ENCODE peak calls at places on chromosomes 2 and 18, in eight cellular contexts. One of them, this sample, is unnamed.

GRCh38 chr2:173953047-173953424 is 12.1 kb downstream of the SP3 start:
- DNase-seq in endodermal cell: no peak
- DNase-seq in GM12865: no peak
- DNase-seq in fibroblast of pulmonary artery: no peak
- DNase-seq in neural progenitor cell: no peak
- DNase-seq in K562: no peak
- DNase-seq in HCT116: no peak
- DNase-seq in HFF-Myc: no peak
- DNase-seq in this sample: no peak

GRCh38 chr2:190334479-190335224 is 8.7 kb upstream of the INPP1 start:
- DNase-seq in endodermal cell: no peak
- DNase-seq in GM12865: no peak
- DNase-seq in fibroblast of pulmonary artery: peak; percentile 40
- DNase-seq in neural progenitor cell: no peak
- DNase-seq in K562: peak; percentile 16
- DNase-seq in HCT116: no peak
- DNase-seq in HFF-Myc: no peak
- DNase-seq in this sample: no peak

GRCh38 chr2:188318161-188318749 is 26.6 kb downstream of the GULP1 start:
- DNase-seq in endodermal cell: no peak
- DNase-seq in GM12865: no peak
- DNase-seq in fibroblast of pulmonary artery: no peak
- DNase-seq in neural progenitor cell: no peak
- DNase-seq in K562: no peak
- DNase-seq in HCT116: no peak
- DNase-seq in HFF-Myc: no peak
- DNase-seq in this sample: no peak

GRCh38 chr2:186605041-186605440 is 15.2 kb downstream of the ITGAV start:
- DNase-seq in endodermal cell: no peak
- DNase-seq in GM12865: no peak
- DNase-seq in fibroblast of pulmonary artery: no peak
- DNase-seq in neural progenitor cell: peak; percentile 35
- DNase-seq in K562: no peak
- DNase-seq in HCT116: no peak
- DNase-seq in HFF-Myc: no peak
- DNase-seq in this sample: no peak

GRCh38 chr2:95287806-95288205 is 9.3 kb upstream of the KCNIP3 start:
- DNase-seq in endodermal cell: no peak
- DNase-seq in GM12865: no peak
- DNase-seq in fibroblast of pulmonary artery: no peak
- DNase-seq in neural progenitor cell: no peak
- DNase-seq in K562: no peak
- DNase-seq in HCT116: no peak
- DNase-seq in HFF-Myc: no peak
- DNase-seq in this sample: no peak

GRCh38 chr2:212991120-212991519 is 160.3 kb downstream of the IKZF2 start:
- DNase-seq in endodermal cell: no peak
- DNase-seq in GM12865: peak; percentile 51
- DNase-seq in fibroblast of pulmonary artery: no peak
- DNase-seq in neural progenitor cell: no peak
- DNase-seq in K562: no peak
- DNase-seq in HCT116: no peak
- DNase-seq in HFF-Myc: no peak
- DNase-seq in this sample: no peak

GRCh38 chr2:43950383-43951008 is 45.3 kb downstream of the LRPPRC start:
- DNase-seq in endodermal cell: no peak
- DNase-seq in GM12865: peak; percentile 54
- DNase-seq in fibroblast of pulmonary artery: peak; percentile 61
- DNase-seq in neural progenitor cell: peak; percentile 17
- DNase-seq in K562: no peak
- DNase-seq in HCT116: peak; percentile 35
- DNase-seq in HFF-Myc: peak; percentile 6
- DNase-seq in this sample: no peak

GRCh38 chr2:191202881-191203397 is 42.3 kb upstream of the MYO1B start:
- DNase-seq in endodermal cell: no peak
- DNase-seq in GM12865: peak; percentile 25
- DNase-seq in fibroblast of pulmonary artery: peak; percentile 90
- DNase-seq in neural progenitor cell: no peak
- DNase-seq in K562: no peak
- DNase-seq in HCT116: no peak
- DNase-seq in HFF-Myc: no peak
- DNase-seq in this sample: no peak

GRCh38 chr2:16622399-16622968 is 43.1 kb downstream of the CYRIA start:
- DNase-seq in endodermal cell: no peak
- DNase-seq in GM12865: no peak
- DNase-seq in fibroblast of pulmonary artery: peak; percentile 51
- DNase-seq in neural progenitor cell: no peak
- DNase-seq in K562: no peak
- DNase-seq in HCT116: no peak
- DNase-seq in HFF-Myc: no peak
- DNase-seq in this sample: no peak

GRCh38 chr2:64697286-64698023 is 43.7 kb upstream of the SERTAD2 start:
- DNase-seq in endodermal cell: no peak
- DNase-seq in GM12865: no peak
- DNase-seq in fibroblast of pulmonary artery: peak; percentile 28
- DNase-seq in neural progenitor cell: no peak
- DNase-seq in K562: no peak
- DNase-seq in HCT116: no peak
- DNase-seq in HFF-Myc: no peak
- DNase-seq in this sample: no peak

GRCh38 chr2:175167076-175167791 is 769 bp downstream of the ATF2 start:
- DNase-seq in endodermal cell: peak; percentile 70
- DNase-seq in GM12865: peak; percentile 19
- DNase-seq in fibroblast of pulmonary artery: peak; percentile 52
- DNase-seq in neural progenitor cell: no peak
- DNase-seq in K562: peak; percentile 44
- DNase-seq in HCT116: no peak
- DNase-seq in HFF-Myc: no peak
- DNase-seq in this sample: no peak

GRCh38 chr2:30178618-30179404 is 32.0 kb downstream of the YPEL5 start:
- DNase-seq in endodermal cell: no peak
- DNase-seq in GM12865: no peak
- DNase-seq in fibroblast of pulmonary artery: peak; percentile 62
- DNase-seq in neural progenitor cell: no peak
- DNase-seq in K562: peak; percentile 52
- DNase-seq in HCT116: no peak
- DNase-seq in HFF-Myc: no peak
- DNase-seq in this sample: no peak

GRCh38 chr2:235024191-235024611 is 72.4 kb downstream of the SH3BP4 start:
- DNase-seq in endodermal cell: no peak
- DNase-seq in GM12865: no peak
- DNase-seq in fibroblast of pulmonary artery: no peak
- DNase-seq in neural progenitor cell: peak; percentile 16
- DNase-seq in K562: no peak
- DNase-seq in HCT116: no peak
- DNase-seq in HFF-Myc: no peak
- DNase-seq in this sample: no peak

GRCh38 chr2:215950009-215950408 is 63.3 kb downstream of the MREG start:
- DNase-seq in endodermal cell: no peak
- DNase-seq in GM12865: peak; percentile 69
- DNase-seq in fibroblast of pulmonary artery: peak; percentile 64
- DNase-seq in neural progenitor cell: peak; percentile 51
- DNase-seq in K562: peak; percentile 25
- DNase-seq in HCT116: peak; percentile 36
- DNase-seq in HFF-Myc: peak; percentile 40
- DNase-seq in this sample: no peak

GRCh38 chr18:45046226-45046625 is 365.5 kb downstream of the SETBP1 start:
- DNase-seq in endodermal cell: no peak
- DNase-seq in GM12865: no peak
- DNase-seq in fibroblast of pulmonary artery: no peak
- DNase-seq in neural progenitor cell: no peak
- DNase-seq in K562: no peak
- DNase-seq in HCT116: no peak
- DNase-seq in HFF-Myc: no peak
- DNase-seq in this sample: no peak

GRCh38 chr2:190551928-190552327 is 17.4 kb upstream of the NEMP2 start:
- DNase-seq in endodermal cell: no peak
- DNase-seq in GM12865: peak; percentile 64
- DNase-seq in fibroblast of pulmonary artery: peak; percentile 55
- DNase-seq in neural progenitor cell: no peak
- DNase-seq in K562: no peak
- DNase-seq in HCT116: no peak
- DNase-seq in HFF-Myc: no peak
- DNase-seq in this sample: no peak

GRCh38 chr2:234425923-234426603 is 70.8 kb downstream of the ARL4C start:
- DNase-seq in endodermal cell: no peak
- DNase-seq in GM12865: peak; percentile 84
- DNase-seq in fibroblast of pulmonary artery: no peak
- DNase-seq in neural progenitor cell: no peak
- DNase-seq in K562: no peak
- DNase-seq in HCT116: no peak
- DNase-seq in HFF-Myc: no peak
- DNase-seq in this sample: no peak

GRCh38 chr2:18467727-18468363 is 92.6 kb downstream of the RDH14 start:
- DNase-seq in endodermal cell: no peak
- DNase-seq in GM12865: no peak
- DNase-seq in fibroblast of pulmonary artery: no peak
- DNase-seq in neural progenitor cell: no peak
- DNase-seq in K562: no peak
- DNase-seq in HCT116: no peak
- DNase-seq in HFF-Myc: no peak
- DNase-seq in this sample: no peak

GRCh38 chr2:12704378-12704777 is 12.4 kb upstream of the TRIB2 start:
- DNase-seq in endodermal cell: no peak
- DNase-seq in GM12865: no peak
- DNase-seq in fibroblast of pulmonary artery: peak; percentile 82
- DNase-seq in neural progenitor cell: no peak
- DNase-seq in K562: no peak
- DNase-seq in HCT116: no peak
- DNase-seq in HFF-Myc: no peak
- DNase-seq in this sample: no peak

GRCh38 chr18:76479351-76480238 is 15.4 kb downstream of the ZNF516 start:
- DNase-seq in endodermal cell: no peak
- DNase-seq in GM12865: no peak
- DNase-seq in fibroblast of pulmonary artery: no peak
- DNase-seq in neural progenitor cell: no peak
- DNase-seq in K562: no peak
- DNase-seq in HCT116: no peak
- DNase-seq in HFF-Myc: no peak
- DNase-seq in this sample: no peak

GRCh38 chr2:71042287-71042686 is 26.2 kb upstream of the NAGK start:
- DNase-seq in endodermal cell: no peak
- DNase-seq in GM12865: no peak
- DNase-seq in fibroblast of pulmonary artery: no peak
- DNase-seq in neural progenitor cell: no peak
- DNase-seq in K562: no peak
- DNase-seq in HCT116: no peak
- DNase-seq in HFF-Myc: no peak
- DNase-seq in this sample: no peak

GRCh38 chr2:218275368-218276072 is 5.2 kb downstream of the PNKD start:
- DNase-seq in endodermal cell: no peak
- DNase-seq in GM12865: no peak
- DNase-seq in fibroblast of pulmonary artery: no peak
- DNase-seq in neural progenitor cell: no peak
- DNase-seq in K562: no peak
- DNase-seq in HCT116: no peak
- DNase-seq in HFF-Myc: no peak
- DNase-seq in this sample: no peak
- TF ChIP-seq CTCF in endodermal cell: no peak
- TF ChIP-seq CTCF in GM12865: no peak
- TF ChIP-seq CTCF in fibroblast of pulmonary artery: no peak
- TF ChIP-seq CTCF in neural progenitor cell: no peak
- TF ChIP-seq CTCF in K562: no peak
- TF ChIP-seq CTCF in HCT116: no peak
- TF ChIP-seq CTCF in HFF-Myc: no peak
- TF ChIP-seq CTCF in this sample: no peak

DNA sequence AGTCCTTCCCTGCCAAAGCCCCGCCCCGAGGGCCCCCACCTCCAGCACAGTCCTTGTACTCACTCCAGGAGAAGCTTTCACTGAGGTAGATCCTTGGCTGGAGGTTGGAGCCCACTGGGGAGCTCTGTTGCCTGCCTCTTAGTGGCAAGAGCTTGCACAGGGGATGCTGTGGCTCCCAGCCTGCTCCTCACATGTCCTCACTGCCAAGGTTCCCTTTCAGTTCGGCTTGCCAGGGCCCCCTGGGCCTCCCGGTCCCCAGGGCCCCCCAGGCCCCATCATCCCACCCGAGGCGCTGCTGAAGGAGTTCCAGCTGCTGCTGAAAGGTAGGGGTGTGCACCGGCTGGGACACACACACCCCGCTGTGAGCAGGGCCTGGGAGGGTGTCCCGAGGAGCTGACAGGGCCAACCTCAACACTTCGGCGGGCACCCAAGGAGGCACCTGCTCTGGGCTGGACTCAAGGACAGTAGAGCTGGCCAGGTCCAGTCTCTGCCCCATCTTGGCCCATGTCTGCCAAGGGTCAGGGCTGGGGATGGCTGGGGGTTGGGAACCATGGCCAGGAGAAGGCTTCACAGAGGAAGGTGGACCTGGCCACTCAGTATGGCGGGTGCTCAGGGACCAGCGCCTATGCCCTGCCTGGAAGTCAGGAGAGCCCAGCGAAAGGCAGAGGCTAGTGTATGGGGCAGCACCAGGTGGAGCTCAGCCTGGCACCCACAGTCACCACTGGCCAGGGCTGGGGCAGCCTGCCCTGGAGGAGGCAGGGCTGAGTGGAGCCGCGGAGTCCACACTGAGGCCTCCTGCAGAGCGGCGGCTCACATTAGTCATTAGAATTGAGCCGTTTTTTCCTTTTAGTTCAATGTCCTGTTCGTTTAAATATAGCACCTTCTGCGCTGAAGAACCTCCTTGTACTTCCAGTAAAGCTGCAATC is 4.0 kb downstream of the ERFE start:
- DNase-seq in endodermal cell: peak; percentile 43
- DNase-seq in GM12865: no peak
- DNase-seq in fibroblast of pulmonary artery: no peak
- DNase-seq in neural progenitor cell: no peak
- DNase-seq in K562: no peak
- DNase-seq in HCT116: no peak
- DNase-seq in HFF-Myc: no peak
- DNase-seq in this sample: no peak
- H3K4me3 ChIP-seq in endodermal cell: peak overlapping the region; percentile 56
- H3K4me3 ChIP-seq in GM12865: no peak overlapping the region
- H3K4me3 ChIP-seq in fibroblast of pulmonary artery: no peak overlapping the region
- H3K4me3 ChIP-seq in neural progenitor cell: peak overlapping the region; percentile 55
- H3K4me3 ChIP-seq in K562: no peak overlapping the region
- H3K4me3 ChIP-seq in HCT116: no peak overlapping the region
- H3K4me3 ChIP-seq in HFF-Myc: no peak overlapping the region
- H3K4me3 ChIP-seq in this sample: peak overlapping the region; percentile 8

DNA sequence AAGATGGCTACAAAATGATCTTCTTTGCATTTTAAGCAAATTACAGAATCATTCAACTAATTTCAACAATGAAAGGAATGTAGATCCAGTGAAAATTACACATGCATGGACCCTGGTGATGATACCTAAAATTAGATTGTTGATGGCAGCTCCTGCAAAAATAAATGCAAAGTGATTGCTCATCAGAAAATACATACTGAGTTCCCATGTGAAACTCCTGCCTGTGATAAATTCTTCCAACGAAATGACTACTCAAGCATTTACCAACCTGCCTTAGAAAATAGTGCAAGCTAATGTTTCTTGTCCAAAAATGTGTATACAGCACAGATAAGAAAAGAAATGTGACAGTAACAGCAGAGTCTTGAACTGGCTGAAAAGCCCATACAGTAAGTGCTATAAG is 300.0 kb upstream of the REV1 start:
- DNase-seq in endodermal cell: no peak
- DNase-seq in GM12865: no peak
- DNase-seq in fibroblast of pulmonary artery: no peak
- DNase-seq in neural progenitor cell: no peak
- DNase-seq in K562: no peak
- DNase-seq in HCT116: no peak
- DNase-seq in HFF-Myc: no peak
- DNase-seq in this sample: no peak
- TF ChIP-seq CTCF in endodermal cell: no peak
- TF ChIP-seq CTCF in GM12865: no peak
- TF ChIP-seq CTCF in fibroblast of pulmonary artery: no peak
- TF ChIP-seq CTCF in neural progenitor cell: no peak
- TF ChIP-seq CTCF in K562: no peak
- TF ChIP-seq CTCF in HCT116: no peak
- TF ChIP-seq CTCF in HFF-Myc: no peak
- TF ChIP-seq CTCF in this sample: no peak

GRCh38 chr2:233015048-233015645 is 2.1 kb upstream of the NGEF start:
- DNase-seq in endodermal cell: peak; percentile 7
- DNase-seq in GM12865: no peak
- DNase-seq in fibroblast of pulmonary artery: no peak
- DNase-seq in neural progenitor cell: no peak
- DNase-seq in K562: no peak
- DNase-seq in HCT116: no peak
- DNase-seq in HFF-Myc: no peak
- DNase-seq in this sample: no peak
- H3K4me3 ChIP-seq in endodermal cell: no peak overlapping the region
- H3K4me3 ChIP-seq in GM12865: no peak overlapping the region
- H3K4me3 ChIP-seq in fibroblast of pulmonary artery: no peak overlapping the region
- H3K4me3 ChIP-seq in neural progenitor cell: no peak overlapping the region
- H3K4me3 ChIP-seq in K562: no peak overlapping the region
- H3K4me3 ChIP-seq in HCT116: no peak overlapping the region
- H3K4me3 ChIP-seq in HFF-Myc: no peak overlapping the region
- H3K4me3 ChIP-seq in this sample: no peak overlapping the region

This sample was measured in retinal pigment epithelial cell.